ENCODE peak calls at places on chromosomes 7 and 10, in six cellular contexts. One of them, this sample, is unnamed.

GRCh38 chr10:45418859-45419672 is 45.0 kb downstream of the ALOX5 start:
- DNase-seq in GM23338: peak; percentile 79
- DNase-seq in GM10248: peak; percentile 89
- DNase-seq in A549: no peak
- DNase-seq in heart left ventricle: peak; percentile 80
- DNase-seq in AG09319: no peak
- DNase-seq in this sample: no peak

GRCh38 chr10:124705817-124706461 is 38.2 kb downstream of the FAM53B start:
- DNase-seq in GM23338: no peak
- DNase-seq in GM10248: no peak
- DNase-seq in A549: peak; percentile 18
- DNase-seq in heart left ventricle: no peak
- DNase-seq in AG09319: no peak
- DNase-seq in this sample: no peak

GRCh38 chr7:114627231-114627630 is 212.6 kb downstream of the FOXP2 start:
- DNase-seq in GM23338: no peak
- DNase-seq in GM10248: no peak
- DNase-seq in A549: no peak
- DNase-seq in heart left ventricle: no peak
- DNase-seq in AG09319: no peak
- DNase-seq in this sample: no peak

GRCh38 chr7:44213872-44214595 is 13.3 kb downstream of the YKT6 start:
- DNase-seq in GM23338: peak; percentile 89
- DNase-seq in GM10248: peak; percentile 72
- DNase-seq in A549: peak; percentile 63
- DNase-seq in heart left ventricle: no peak
- DNase-seq in AG09319: no peak
- DNase-seq in this sample: no peak

GRCh38 chr7:76283254-76284159 is 19.0 kb upstream of the HSPB1 start:
- DNase-seq in GM23338: no peak
- DNase-seq in GM10248: no peak
- DNase-seq in A549: no peak
- DNase-seq in heart left ventricle: no peak
- DNase-seq in AG09319: no peak
- DNase-seq in this sample: no peak

GRCh38 chr10:25076501-25077197 is 60.2 kb downstream of the THNSL1 start:
- DNase-seq in GM23338: no peak
- DNase-seq in GM10248: no peak
- DNase-seq in A549: no peak
- DNase-seq in heart left ventricle: no peak
- DNase-seq in AG09319: no peak
- DNase-seq in this sample: no peak

GRCh38 chr10:60096761-60097513 is 190.6 kb upstream of the CCDC6 start:
- DNase-seq in GM23338: no peak
- DNase-seq in GM10248: peak; percentile 14
- DNase-seq in A549: no peak
- DNase-seq in heart left ventricle: no peak
- DNase-seq in AG09319: no peak
- DNase-seq in this sample: no peak

GRCh38 chr7:159113056-159113455 is 31.6 kb downstream of the VIPR2 start:
- DNase-seq in GM23338: no peak
- DNase-seq in GM10248: no peak
- DNase-seq in A549: no peak
- DNase-seq in heart left ventricle: no peak
- DNase-seq in AG09319: no peak
- DNase-seq in this sample: no peak

GRCh38 chr10:96587255-96588059 is 645 bp upstream of the TM9SF3 start:
- DNase-seq in GM23338: peak; percentile 76
- DNase-seq in GM10248: no peak
- DNase-seq in A549: peak; percentile 72
- DNase-seq in heart left ventricle: no peak
- DNase-seq in AG09319: peak; percentile 71
- DNase-seq in this sample: no peak

GRCh38 chr7:82229164-82229563 is 214.4 kb downstream of the CACNA2D1 start:
- DNase-seq in GM23338: no peak
- DNase-seq in GM10248: no peak
- DNase-seq in A549: no peak
- DNase-seq in heart left ventricle: no peak
- DNase-seq in AG09319: no peak
- DNase-seq in this sample: no peak
- TF ChIP-seq CTCF in GM23338: no peak
- TF ChIP-seq CTCF in GM10248: no peak
- TF ChIP-seq CTCF in A549: no peak
- TF ChIP-seq CTCF in heart left ventricle: no peak
- TF ChIP-seq CTCF in AG09319: no peak
- TF ChIP-seq CTCF in this sample: no peak

GRCh38 chr7:22660732-22661131 is 66.3 kb upstream of the IL6 start:
- DNase-seq in GM23338: peak; percentile 77
- DNase-seq in GM10248: no peak
- DNase-seq in A549: peak; percentile 27
- DNase-seq in heart left ventricle: no peak
- DNase-seq in AG09319: no peak
- DNase-seq in this sample: no peak
- TF ChIP-seq CTCF in GM23338: peak; percentile 80
- TF ChIP-seq CTCF in GM10248: peak; percentile 18
- TF ChIP-seq CTCF in A549: no peak
- TF ChIP-seq CTCF in heart left ventricle: no peak
- TF ChIP-seq CTCF in AG09319: no peak
- TF ChIP-seq CTCF in this sample: no peak

GRCh38 chr7:1431226-1431625 is 28.0 kb downstream of the MICALL2 start:
- DNase-seq in GM23338: no peak
- DNase-seq in GM10248: no peak
- DNase-seq in A549: no peak
- DNase-seq in heart left ventricle: no peak
- DNase-seq in AG09319: no peak
- DNase-seq in this sample: no peak
- TF ChIP-seq CTCF in GM23338: no peak
- TF ChIP-seq CTCF in GM10248: no peak
- TF ChIP-seq CTCF in A549: no peak
- TF ChIP-seq CTCF in heart left ventricle: no peak
- TF ChIP-seq CTCF in AG09319: no peak
- TF ChIP-seq CTCF in this sample: no peak

DNA sequence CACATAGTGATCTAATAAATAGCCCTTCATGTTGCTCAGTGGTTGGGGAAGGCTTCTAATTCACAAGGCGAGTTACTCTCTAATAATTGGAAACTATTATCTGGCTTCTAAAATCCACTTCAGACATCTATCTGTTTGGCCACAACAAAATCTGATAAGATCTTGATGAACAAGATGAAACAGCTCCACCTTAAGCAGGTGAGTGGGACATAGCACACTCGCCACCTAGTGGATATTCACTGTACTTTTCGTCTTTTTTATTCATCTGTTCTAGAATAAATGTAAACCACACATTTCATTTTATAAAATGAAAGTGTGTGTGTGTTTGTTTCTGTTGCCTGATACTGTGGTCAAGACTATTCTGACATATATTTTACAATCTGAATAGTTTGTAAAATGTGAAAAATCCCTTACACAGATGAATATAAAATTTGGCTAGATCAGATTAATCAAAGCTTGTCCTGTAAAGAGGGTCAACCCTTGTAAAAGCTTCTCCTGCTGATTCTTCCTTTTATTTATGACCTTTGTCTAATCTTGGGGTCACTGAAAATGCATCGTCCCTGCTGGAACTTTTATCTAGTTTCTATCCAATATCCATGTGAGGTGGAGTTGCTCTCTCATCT is 26.5 kb upstream of the CNTNAP2 start:
- DNase-seq in GM23338: peak; percentile 56
- DNase-seq in GM10248: peak; percentile 32
- DNase-seq in A549: peak; percentile 48
- DNase-seq in heart left ventricle: no peak
- DNase-seq in AG09319: no peak
- DNase-seq in this sample: no peak
- TF ChIP-seq CTCF in GM23338: peak; percentile 77
- TF ChIP-seq CTCF in GM10248: peak; percentile 57
- TF ChIP-seq CTCF in A549: peak; percentile 69
- TF ChIP-seq CTCF in heart left ventricle: peak; percentile 49
- TF ChIP-seq CTCF in AG09319: peak; percentile 39
- TF ChIP-seq CTCF in this sample: no peak

DNA sequence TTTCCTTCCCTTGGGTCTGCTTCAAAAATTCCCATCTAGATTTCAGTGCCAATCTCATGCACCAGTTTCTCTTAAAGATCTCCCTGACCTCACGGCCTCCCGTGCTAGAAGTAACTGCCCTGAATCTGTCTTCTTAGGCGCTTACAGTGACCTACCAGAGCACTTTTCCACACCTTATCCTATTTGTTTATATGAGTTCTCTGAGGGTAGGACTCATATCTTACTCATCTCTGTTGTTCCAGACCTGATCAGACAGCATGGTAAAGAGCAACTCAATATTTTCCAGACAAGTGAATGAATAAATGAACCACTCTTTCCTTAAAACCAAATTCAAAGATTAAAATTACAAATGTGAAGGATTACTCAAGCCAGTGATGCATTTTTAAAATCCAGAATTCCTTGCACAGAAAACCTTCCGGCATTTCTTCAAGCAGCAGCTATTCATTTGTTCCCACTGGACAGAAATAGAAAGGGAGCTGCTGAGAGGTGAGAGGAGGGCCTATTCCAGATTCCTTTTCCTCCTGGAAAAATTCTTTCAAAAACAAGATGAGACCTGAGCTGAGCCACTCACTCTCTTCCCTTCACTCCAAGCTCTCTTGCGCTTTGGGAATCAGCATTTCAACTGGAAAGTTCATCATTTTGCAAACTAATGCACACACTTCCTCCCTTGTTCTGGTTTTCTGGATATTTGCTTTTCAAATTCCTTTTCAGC is 94.6 kb downstream of the ELMO1 start:
- DNase-seq in GM23338: no peak
- DNase-seq in GM10248: no peak
- DNase-seq in A549: no peak
- DNase-seq in heart left ventricle: no peak
- DNase-seq in AG09319: no peak
- DNase-seq in this sample: no peak
- TF ChIP-seq CTCF in GM23338: no peak
- TF ChIP-seq CTCF in GM10248: no peak
- TF ChIP-seq CTCF in A549: no peak
- TF ChIP-seq CTCF in heart left ventricle: no peak
- TF ChIP-seq CTCF in AG09319: no peak
- TF ChIP-seq CTCF in this sample: no peak